ENCODE peak calls at places on chromosomes 3 and 15, in nine cellular contexts. R, W, T, V, D, J, Z, N and X are unnamed samples.
A peak's percentile ranks its signal among the peaks of the same experiment; 100 is the strongest.

GRCh38 chr3:170563712-170564423 is 22.0 kb downstream of the SLC7A14 start:
- DNase-seq in R (peak; percentile 70), N (no peak), V (no peak), W (no peak), J (no peak), T (no peak), Z (no peak), D (no peak), X (no peak)

GRCh38 chr3:123679712-123680386 is 95.0 kb upstream of the HACD2 start:
- DNase-seq in D (no peak), Z (no peak), N (no peak), R (no peak), J (no peak), V (no peak), W (no peak), T (no peak), X (no peak)

GRCh38 chr3:12155833-12156232 is 2.9 kb downstream of the TIMP4 start:
- DNase-seq in D (no peak), J (no peak), T (no peak), W (peak; percentile 67), V (no peak), Z (no peak), R (no peak), N (no peak), X (no peak)

GRCh38 chr3:106862067-106862466 is 515.2 kb upstream of the CCDC54 start:
- DNase-seq in R (no peak), V (no peak), N (no peak), D (no peak), J (no peak), Z (no peak), T (no peak), W (no peak), X (no peak)

GRCh38 chr3:140251678-140252077 is 316.7 kb downstream of the CLSTN2 start:
- DNase-seq in D (no peak), T (no peak), Z (no peak), N (no peak), W (no peak), J (no peak), V (no peak), R (no peak), X (no peak)

GRCh38 chr3:129632556-129632955 is 26.1 kb upstream of the PLXND1 start:
- DNase-seq in R (peak; percentile 15), W (no peak), J (no peak), Z (no peak), T (no peak), V (no peak), N (no peak), D (no peak), X (no peak)

GRCh38 chr15:59372352-59373211 is at the start of gene MYO1E:
- DNase-seq in N (peak; percentile 93), R (peak; percentile 93), J (peak; percentile 94), T (peak; percentile 61), W (peak; percentile 94), V (peak; percentile 91), D (peak; percentile 92), Z (peak; percentile 92), X (peak; percentile 86)

GRCh38 chr15:101107625-101108457 is 144.0 kb downstream of the CHSY1 start:
- DNase-seq in R (no peak), W (no peak), T (no peak), V (no peak), Z (no peak), D (no peak), J (no peak), N (no peak), X (peak; percentile 4)

GRCh38 chr3:25468866-25469319 is 40.8 kb downstream of the RARB start:
- DNase-seq in N (peak; percentile 84), J (peak; percentile 87), V (no peak), W (no peak), D (peak; percentile 14), R (peak; percentile 23), T (no peak), Z (no peak), X (peak; percentile 81)

GRCh38 chr3:13274125-13274873 is 145.8 kb downstream of the NUP210 start:
- DNase-seq in D (no peak), N (no peak), W (no peak), V (no peak), R (no peak), J (no peak), Z (no peak), T (no peak), X (peak; percentile 70)

GRCh38 chr3:82506204-82506603 is 744.8 kb upstream of the GBE1 start:
- DNase-seq in D (no peak), J (no peak), Z (no peak), N (no peak), R (no peak), T (no peak), W (no peak), V (no peak), X (no peak)

GRCh38 chr15:31405200-31405929 is 78.7 kb downstream of the KLF13 start:
- DNase-seq in R (no peak), N (no peak), T (peak; percentile 45), D (no peak), V (peak; percentile 68), J (no peak), W (no peak), Z (no peak), X (no peak)

GRCh38 chr3:54139630-54140029 is 17.3 kb downstream of the CACNA2D3 start:
- DNase-seq in Z (no peak), T (no peak), V (no peak), D (no peak), N (no peak), J (no peak), W (no peak), R (no peak), X (no peak)

GRCh38 chr3:36729204-36730056 is 34.9 kb downstream of the DCLK3 start:
- DNase-seq in J (no peak), N (no peak), R (peak; percentile 54), T (no peak), Z (no peak), D (no peak), V (no peak), W (peak; percentile 39), X (no peak)

GRCh38 chr3:143165211-143165610 is 45.6 kb downstream of the CHST2 start:
- DNase-seq in W (no peak), V (no peak), J (no peak), R (no peak), T (no peak), D (no peak), N (no peak), Z (no peak), X (no peak)

GRCh38 chr15:42036112-42036905 is 15.5 kb upstream of the PLA2G4E start:
- DNase-seq in W (no peak), N (peak; percentile 50), Z (no peak), T (no peak), J (no peak), D (no peak), R (peak; percentile 45), V (no peak), X (no peak)

GRCh38 chr3:191216510-191216909 is 17.5 kb downstream of the OSTN start:
- DNase-seq in N (no peak), V (no peak), D (no peak), J (no peak), W (no peak), Z (no peak), R (no peak), T (no peak), X (no peak)

GRCh38 chr3:191217331-191217730 is 18.3 kb downstream of the OSTN start:
- DNase-seq in T (no peak), J (no peak), N (no peak), V (no peak), R (no peak), D (no peak), Z (no peak), W (no peak), X (no peak)

GRCh38 chr3:191220908-191221307 is 21.9 kb downstream of the OSTN start:
- DNase-seq in N (no peak), D (no peak), T (no peak), V (no peak), J (no peak), W (peak; percentile 12), Z (no peak), R (no peak), X (no peak)
- TF ChIP-seq CTCF in N (no peak), D (no peak), T (no peak), V (no peak), J (no peak), W (peak; percentile 8), Z (no peak), R (peak; percentile 29), X (no peak)

DNA sequence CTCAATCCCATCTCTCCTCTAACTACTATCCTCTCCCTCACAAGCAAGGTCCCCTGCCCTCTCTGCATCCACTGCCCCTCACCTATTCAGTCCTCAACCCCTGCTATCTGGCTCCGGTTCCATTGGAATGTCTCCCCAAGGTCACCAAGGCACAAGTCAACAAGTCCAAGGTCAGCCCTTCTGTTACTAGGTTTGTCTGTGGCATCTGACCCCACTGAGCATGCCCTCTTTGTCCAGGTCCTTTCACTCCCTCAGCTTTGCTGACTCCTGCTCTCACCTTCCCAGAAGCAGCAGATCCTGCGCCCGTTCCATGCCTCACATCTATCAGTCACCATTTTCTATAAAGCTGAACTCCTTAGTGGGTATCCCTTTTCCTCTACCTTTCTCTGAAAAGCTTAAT is 8.3 kb upstream of the SEMA7A start:
- DNase-seq in T (no peak), R (no peak), W (no peak), V (no peak), J (no peak), N (peak; percentile 73), Z (no peak), D (no peak), X (peak; percentile 32)
- TF ChIP-seq POLR2AphosphoS5 in T (no peak), R (no peak), W (no peak), V (no peak), J (no peak), N (no peak), Z (no peak), D (no peak), X (no peak)

GRCh38 chr3:179071161-179071568 is 444 bp downstream of the ZMAT3 start:
- DNase-seq in D (peak; percentile 30), J (no peak), Z (no peak), W (no peak), N (no peak), T (no peak), V (no peak), R (no peak), X (no peak)

GRCh38 chr3:179067839-179068238 is 3.8 kb downstream of the ZMAT3 start:
- DNase-seq in T (no peak), Z (no peak), V (no peak), J (no peak), N (no peak), D (no peak), R (peak; percentile 42), W (no peak), X (no peak)

GRCh38 chr3:179067291-179067690 is 4.3 kb downstream of the ZMAT3 start:
- DNase-seq in V (no peak), D (no peak), Z (no peak), N (no peak), T (no peak), J (no peak), W (no peak), R (peak; percentile 14), X (no peak)

GRCh38 chr3:179069762-179070390 is 1.7 kb downstream of the ZMAT3 start:
- DNase-seq in R (peak; percentile 22), V (no peak), W (no peak), N (no peak), T (no peak), J (no peak), Z (no peak), D (no peak), X (no peak)

GRCh38 chr3:179068779-179069530 is 2.7 kb downstream of the ZMAT3 start:
- DNase-seq in D (peak; percentile 19), N (no peak), J (no peak), T (no peak), Z (no peak), R (peak; percentile 35), W (no peak), V (no peak), X (no peak)
- TF ChIP-seq CTCF in D (no peak), N (no peak), J (no peak), T (no peak), Z (peak; percentile 3), R (peak; percentile 77), W (peak; percentile 74), V (no peak), X (no peak)

GRCh38 chr15:62880278-62880677 is 162.3 kb upstream of the TPM1 start:
- DNase-seq in T (no peak), J (no peak), W (no peak), N (no peak), Z (no peak), R (peak; percentile 51), D (no peak), V (no peak), X (no peak)
- TF ChIP-seq POLR2AphosphoS5 in T (no peak), J (no peak), W (no peak), N (no peak), Z (no peak), R (peak; percentile 65), D (no peak), V (no peak), X (no peak)